ENCODE peak calls at places on chromosomes 2 and 18, in eight cellular contexts. I is RCC 7860, O is M059J, V is HFF-Myc, S is Right ventricle myocardium superior, J is iris pigment epithelial cell, Y is substantia nigra, C is T47D. A is an unnamed sample.

GRCh38 chr2:238467772-238468171 is 41.0 kb downstream of the ASB1 start:
- DNase-seq in I (no peak), O (no peak), V (no peak), S (no peak), J (peak), Y (no peak), C (no peak), A (peak)

GRCh38 chr18:53375641-53376040 is 848.8 kb downstream of the MBD2 start:
- DNase-seq in I (no peak), O (no peak), V (no peak), S (no peak), J (no peak), Y (no peak), C (peak), A (no peak)

GRCh38 chr2:12787891-12788783 is 71.4 kb downstream of the TRIB2 start:
- DNase-seq in I (no peak), O (peak), V (peak), S (no peak), J (peak), Y (no peak), C (no peak), A (peak)

GRCh38 chr2:121049141-121049540 is 235.9 kb downstream of the TFCP2L1 start:
- DNase-seq in I (no peak), O (no peak), V (no peak), S (no peak), J (no peak), Y (no peak), C (no peak), A (no peak)

GRCh38 chr18:42196651-42197050 is 241.6 kb downstream of the PIK3C3 start:
- DNase-seq in I (no peak), O (peak), V (no peak), S (no peak), J (peak), Y (no peak), C (no peak), A (no peak)

GRCh38 chr2:3126171-3126685 is 251.4 kb downstream of the EIPR1 start:
- DNase-seq in I (no peak), O (no peak), V (no peak), S (no peak), J (no peak), Y (no peak), C (no peak), A (no peak)

GRCh38 chr2:46914578-46915230 is 902 bp downstream of the MCFD2 start:
- DNase-seq in I (no peak), O (no peak), V (no peak), S (no peak), J (peak), Y (no peak), C (no peak), A (no peak)

GRCh38 chr2:9918275-9918674 is 33.2 kb upstream of the GRHL1 start:
- DNase-seq in I (no peak), O (no peak), V (no peak), S (no peak), J (peak), Y (no peak), C (no peak), A (peak)

GRCh38 chr2:108978709-108979111 is 10.3 kb downstream of the EDAR start:
- DNase-seq in I (no peak), O (no peak), V (no peak), S (no peak), J (no peak), Y (no peak), C (no peak), A (no peak)

GRCh38 chr2:194004590-194005206 is 1652.3 kb upstream of the SLC39A10 start:
- DNase-seq in I (no peak), O (no peak), V (no peak), S (no peak), J (peak), Y (no peak), C (no peak), A (peak)

GRCh38 chr18:46755315-46756171 is 1.3 kb downstream of the ST8SIA5 start:
- DNase-seq in I (no peak), O (peak), V (no peak), S (no peak), J (no peak), Y (no peak), C (no peak), A (no peak)

GRCh38 chr2:15560404-15560987 is 638 bp downstream of the NBAS start:
- DNase-seq in I (peak), O (peak), V (no peak), S (no peak), J (peak), Y (peak), C (peak), A (peak)

GRCh38 chr2:50126845-50127244 is 905.1 kb downstream of the NRXN1 start:
- DNase-seq in I (no peak), O (no peak), V (no peak), S (no peak), J (no peak), Y (no peak), C (peak), A (no peak)

GRCh38 chr2:73907840-73908452 is 15.1 kb downstream of the ACTG2 start:
- DNase-seq in I (peak), O (peak), V (no peak), S (no peak), J (peak), Y (peak), C (peak), A (peak)

GRCh38 chr2:29295843-29296242 is 180.6 kb downstream of the CLIP4 start:
- DNase-seq in I (no peak), O (peak), V (no peak), S (no peak), J (peak), Y (no peak), C (peak), A (peak)

GRCh38 chr18:70464343-70465114 is 175.7 kb downstream of the SOCS6 start:
- DNase-seq in I (peak), O (peak), V (no peak), S (peak), J (peak), Y (peak), C (peak), A (peak)

GRCh38 chr2:24971300-24971549 is 530 bp downstream of the DNAJC27 start:
- DNase-seq in I (no peak), O (no peak), V (no peak), S (no peak), J (no peak), Y (peak), C (no peak), A (no peak)

GRCh38 chr2:238261718-238262375 is 22.0 kb upstream of the HES6 start:
- DNase-seq in I (no peak), O (no peak), V (no peak), S (no peak), J (no peak), Y (no peak), C (no peak), A (no peak)

GRCh38 chr2:151878655-151879563 is 50.7 kb upstream of the ARL5A start:
- DNase-seq in I (no peak), O (peak), V (no peak), S (no peak), J (peak), Y (no peak), C (no peak), A (peak)

GRCh38 chr2:207617011-207617671 is 8.1 kb downstream of the METTL21A start:
- DNase-seq in I (peak), O (peak), V (peak), S (no peak), J (peak), Y (no peak), C (no peak), A (peak)

GRCh38 chr18:5879479-5879882 is 15.8 kb downstream of the TMEM200C start:
- DNase-seq in I (peak), O (peak), V (peak), S (no peak), J (peak), Y (no peak), C (peak), A (peak)

GRCh38 chr18:39845673-39846072 is 2109.4 kb upstream of the PIK3C3 start:
- DNase-seq in I (no peak), O (no peak), V (no peak), S (no peak), J (no peak), Y (no peak), C (no peak), A (no peak)

GRCh38 chr2:197500503-197501179 is 462 bp downstream of the HSPE1 start:
- DNase-seq in I (no peak), O (no peak), V (no peak), S (no peak), J (peak), Y (no peak), C (peak), A (peak)

GRCh38 chr2:159456500-159457426 is 159.6 kb downstream of the BAZ2B start:
- DNase-seq in I (no peak), O (no peak), V (no peak), S (no peak), J (peak), Y (no peak), C (no peak), A (peak)

GRCh38 chr18:3885209-3885792 is 435.3 kb downstream of the TGIF1 start:
- DNase-seq in I (no peak), O (no peak), V (no peak), S (no peak), J (no peak), Y (no peak), C (peak), A (no peak)

GRCh38 chr2:173149491-173149890 is 73.8 kb downstream of the MAP3K20 start:
- DNase-seq in I (no peak), O (no peak), V (no peak), S (no peak), J (no peak), Y (no peak), C (no peak), A (no peak)

GRCh38 chr2:222912117-222912516 is 51.3 kb downstream of the ACSL3 start:
- DNase-seq in I (no peak), O (no peak), V (no peak), S (no peak), J (peak), Y (peak), C (no peak), A (peak)

GRCh38 chr2:131094655-131095281 is 1.5 kb upstream of the FAM168B start:
- DNase-seq in I (no peak), O (no peak), V (no peak), S (no peak), J (no peak), Y (no peak), C (no peak), A (peak)

GRCh38 chr2:174729797-174730529 is 34.3 kb downstream of the CHRNA1 start:
- DNase-seq in I (no peak), O (peak), V (no peak), S (no peak), J (peak), Y (no peak), C (no peak), A (peak)

GRCh38 chr18:24199563-24199962 is 60.7 kb downstream of the CABYR start:
- DNase-seq in I (no peak), O (no peak), V (no peak), S (no peak), J (no peak), Y (no peak), C (no peak), A (no peak)

GRCh38 chr2:165852394-165852793 is 58.3 kb upstream of the GALNT3 start:
- DNase-seq in I (no peak), O (no peak), V (no peak), S (no peak), J (no peak), Y (no peak), C (no peak), A (no peak)

GRCh38 chr2:72367530-72368225 is 220.0 kb upstream of the CYP26B1 start:
- DNase-seq in I (peak), O (peak), V (peak), S (peak), J (peak), Y (peak), C (peak), A (peak)

GRCh38 chr2:42371621-42372473 is 10.8 kb upstream of the COX7A2L start:
- DNase-seq in I (no peak), O (no peak), V (peak), S (no peak), J (no peak), Y (no peak), C (no peak), A (no peak)

GRCh38 chr2:241733391-241734207 is 831 bp upstream of the D2HGDH start:
- DNase-seq in I (no peak), O (no peak), V (no peak), S (peak), J (no peak), Y (no peak), C (peak), A (no peak)

GRCh38 chr2:136920652-136921333 is 155.4 kb downstream of the THSD7B start:
- DNase-seq in I (no peak), O (no peak), V (no peak), S (no peak), J (no peak), Y (no peak), C (peak), A (no peak)

A was measured in fibroblast of the aortic adventitia.